ENCODE peak calls at places on chromosomes 11 and 22, in five cellular contexts. S, Z, X, O and M are unnamed samples.

GRCh38 chr11:102763440-102763839 is 17.0 kb downstream of the MMP10 start:
- DNase-seq in O (no peak), X (peak), Z (no peak), S (no peak), M (no peak)

GRCh38 chr22:33875316-33875715 is 45.0 kb downstream of the LARGE1 start:
- DNase-seq in X (no peak), Z (no peak), O (no peak), S (no peak), M (no peak)

GRCh38 chr11:73866586-73866996 is 10.1 kb downstream of the COA4 start:
- DNase-seq in O (peak), S (peak), X (peak), Z (no peak), M (peak)

GRCh38 chr22:17120711-17121234 is 387 bp downstream of the TMEM121B start:
- DNase-seq in S (no peak), X (no peak), O (no peak), Z (no peak), M (no peak)

GRCh38 chr22:39960791-39961746 is 872 bp downstream of the TMA7B start:
- DNase-seq in Z (no peak), S (no peak), O (no peak), X (peak), M (peak)

GRCh38 chr22:42814215-42814614 is 42.9 kb downstream of the ARFGAP3 start:
- DNase-seq in Z (no peak), O (no peak), X (no peak), S (peak), M (no peak)

GRCh38 chr11:118136341-118136740 is 16.3 kb downstream of the SCN4B start:
- DNase-seq in Z (no peak), S (no peak), O (no peak), X (no peak), M (no peak)

GRCh38 chr11:11620251-11620965 is 1.4 kb downstream of the GALNT18 start:
- DNase-seq in O (peak), X (no peak), S (peak), Z (peak), M (no peak)

GRCh38 chr11:96827164-96827563 is 437.4 kb downstream of the JRKL start:
- DNase-seq in X (no peak), S (no peak), O (no peak), Z (no peak), M (no peak)

GRCh38 chr22:47474464-47474863 is 712.0 kb downstream of the TBC1D22A start:
- DNase-seq in S (no peak), O (no peak), X (no peak), Z (no peak), M (no peak)

GRCh38 chr22:27541831-27542230 is 259.7 kb downstream of the MN1 start:
- DNase-seq in Z (no peak), S (no peak), O (no peak), X (no peak), M (no peak)

GRCh38 chr11:4704054-4704789 is at the start of gene MMP26:
- DNase-seq in Z (no peak), S (no peak), X (no peak), O (no peak), M (no peak)

GRCh38 chr11:60719406-60719805 is 5.1 kb upstream of the MS4A18 start:
- DNase-seq in S (no peak), X (no peak), Z (no peak), O (no peak), M (no peak)

GRCh38 chr11:133137939-133138338 is 394.4 kb downstream of the OPCML start:
- DNase-seq in S (no peak), O (no peak), X (no peak), Z (no peak), M (no peak)

GRCh38 chr11:71426413-71426812 is 21.8 kb downstream of the DHCR7 start:
- DNase-seq in X (no peak), Z (no peak), O (no peak), S (no peak), M (no peak)

GRCh38 chr11:13126430-13126829 is 117.3 kb downstream of the RASSF10 start:
- DNase-seq in Z (no peak), S (no peak), O (peak), X (peak), M (peak)

GRCh38 chr11:65444314-65445051 is 21.9 kb downstream of the NEAT1 start:
- DNase-seq in X (peak), S (peak), Z (no peak), O (no peak), M (no peak)

GRCh38 chr11:44997566-44997965 is 46.9 kb upstream of the TP53I11 start:
- DNase-seq in O (no peak), S (no peak), X (no peak), Z (no peak), M (no peak)

GRCh38 chr11:67370351-67371076 is 2.9 kb downstream of the CLCF1 start:
- DNase-seq in Z (no peak), X (no peak), S (no peak), O (no peak), M (no peak)

GRCh38 chr11:62880231-62880802 is 379 bp upstream of the SLC3A2 start:
- DNase-seq in O (peak), Z (peak), X (peak), S (no peak), M (no peak)

GRCh38 chr11:62880803-62881578 is at the start of gene SLC3A2:
- DNase-seq in Z (peak), O (peak), S (peak), X (peak), M (no peak)

GRCh38 chr11:62881579-62882427 is 1.1 kb downstream of the SLC3A2 start:
- DNase-seq in X (peak), Z (peak), S (peak), O (peak), M (peak)

GRCh38 chr11:62879150-62879549 is 1.5 kb upstream of the SLC3A2 start:
- DNase-seq in S (no peak), Z (no peak), O (no peak), X (no peak), M (no peak)

GRCh38 chr11:62879554-62879953 is 1.1 kb upstream of the SLC3A2 start:
- DNase-seq in Z (no peak), S (peak), O (no peak), X (no peak), M (no peak)
- H3K4me3 ChIP-seq in Z (no peak), S (no peak), O (no peak), X (no peak), M (peak)

GRCh38 chr11:64303109-64304031 is 2.0 kb upstream of the ESRRA start:
- DNase-seq in X (no peak), O (no peak), Z (no peak), S (no peak), M (no peak)
- H3K4me3 ChIP-seq in X (no peak), O (no peak), Z (no peak), S (no peak), M (no peak)

DNA sequence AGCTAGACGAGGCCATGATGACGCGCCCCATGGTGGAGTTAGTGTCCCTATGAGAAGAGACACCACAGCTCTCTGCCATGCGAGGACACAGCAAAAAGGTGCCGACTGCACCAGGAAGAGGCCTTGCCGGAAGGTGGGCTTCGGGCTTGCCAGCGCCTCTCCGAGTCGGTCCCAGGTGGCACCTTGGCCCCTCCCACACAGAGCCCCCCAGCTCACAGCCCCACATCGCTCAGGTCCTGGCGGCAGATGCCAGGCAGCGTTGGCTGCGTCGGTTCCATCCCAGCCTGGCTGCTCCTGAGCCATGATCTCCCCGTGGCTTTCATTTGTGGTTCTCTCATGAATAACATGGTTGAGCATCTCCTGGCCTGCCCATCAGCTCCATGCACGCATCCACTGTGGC is 24.0 kb downstream of the CHID1 start:
- DNase-seq in S (no peak), O (no peak), Z (no peak), X (no peak), M (no peak)
- H3K4me3 ChIP-seq in S (no peak), O (no peak), Z (no peak), X (no peak), M (no peak)

DNA sequence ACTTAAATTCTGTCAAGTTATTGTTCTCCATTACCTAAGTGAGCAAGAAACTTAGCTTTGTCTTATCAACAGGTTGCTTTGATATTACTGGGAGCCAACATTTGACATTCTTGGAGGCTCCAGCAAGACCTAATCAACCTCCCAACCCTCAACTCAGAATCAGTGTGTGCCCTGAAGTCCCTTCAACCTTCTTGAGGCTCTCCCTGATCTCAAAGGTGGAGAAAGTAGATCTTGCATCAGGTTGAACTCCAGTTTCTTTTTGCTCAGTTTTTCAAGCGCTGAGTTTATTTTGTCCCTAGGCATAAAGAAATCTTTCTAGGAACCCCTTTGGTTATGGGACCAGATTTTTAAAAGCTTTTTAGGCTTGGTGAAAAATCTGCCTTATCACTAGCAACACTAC is 1.4 kb downstream of the FAM111A start:
- DNase-seq in X (no peak), S (no peak), Z (no peak), O (no peak), M (no peak)
- H3K4me3 ChIP-seq in X (peak), S (peak), Z (no peak), O (peak), M (peak)

DNA sequence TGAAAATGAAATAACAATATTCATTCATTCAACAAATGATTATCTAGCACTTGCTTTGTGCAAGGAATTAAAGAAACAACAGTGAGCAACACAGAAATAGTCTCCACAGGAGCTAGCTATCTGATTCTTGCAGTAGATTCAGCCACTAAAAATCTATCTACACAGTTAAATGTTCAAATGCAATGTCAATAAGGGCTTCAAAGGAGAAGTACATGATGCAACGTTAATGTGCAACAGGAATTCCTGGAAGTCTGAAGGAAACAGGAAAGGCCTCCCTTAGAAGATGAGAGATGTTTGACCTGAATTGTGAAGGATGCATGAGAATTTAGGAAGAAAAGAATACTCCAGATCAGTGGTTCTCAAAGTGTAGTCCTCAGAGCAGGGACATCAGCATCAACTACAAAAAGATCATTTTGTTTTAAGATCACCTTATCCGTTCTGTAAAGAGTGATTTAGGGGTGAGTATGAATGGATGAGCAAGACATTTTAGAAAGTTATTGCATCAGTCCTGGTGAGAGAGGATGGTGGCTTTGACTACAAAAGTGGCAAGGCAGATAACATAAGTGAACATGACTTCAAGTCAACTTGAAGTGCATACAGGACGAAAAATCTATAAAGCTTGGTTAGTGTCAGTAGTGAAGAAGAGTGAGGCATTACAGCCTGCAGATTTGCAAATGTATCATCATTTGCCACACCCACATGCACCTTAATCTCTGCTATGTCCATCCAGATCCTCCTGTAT is 96.0 kb downstream of the ETS1 start:
- DNase-seq in O (no peak), S (no peak), Z (no peak), X (no peak), M (no peak)
- H3K4me3 ChIP-seq in O (no peak), S (no peak), Z (no peak), X (no peak), M (no peak)

GRCh38 chr11:62957147-62957546 is 27.6 kb downstream of the SLC22A6 start:
- DNase-seq in Z (no peak), X (no peak), S (no peak), O (no peak), M (no peak)

GRCh38 chr11:62954478-62954877 is 30.3 kb downstream of the SLC22A6 start:
- DNase-seq in Z (no peak), O (no peak), S (no peak), X (no peak), M (no peak)

GRCh38 chr11:62948765-62949320 is 27.7 kb upstream of the CHRM1 start:
- DNase-seq in Z (no peak), S (no peak), X (no peak), O (no peak), M (no peak)

GRCh38 chr11:62958547-62959071 is 26.2 kb downstream of the SLC22A6 start:
- DNase-seq in O (no peak), S (no peak), Z (no peak), X (peak), M (peak)

DNA sequence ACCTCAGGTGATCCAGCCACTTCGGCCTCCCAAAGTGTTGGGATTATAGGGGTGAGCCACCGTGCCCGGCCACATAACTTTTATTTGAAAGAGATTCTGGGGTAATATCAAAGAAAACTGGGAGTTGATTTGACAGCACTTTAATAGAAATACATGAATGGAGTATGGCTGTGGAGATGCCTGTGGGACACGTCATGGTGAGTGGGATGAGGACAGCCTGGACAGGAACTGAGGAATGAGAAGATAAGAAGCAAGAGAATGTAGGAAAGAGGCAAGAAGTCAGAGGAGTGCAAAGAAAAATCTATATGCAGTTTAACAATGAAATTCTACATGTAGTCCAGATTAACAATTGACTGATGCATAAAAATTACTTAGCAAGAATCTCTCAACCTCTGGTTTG is 31.0 kb downstream of the SLC22A6 start:
- DNase-seq in Z (no peak), O (no peak), X (peak), S (no peak), M (no peak)
- H3K4me3 ChIP-seq in Z (no peak), O (no peak), X (no peak), S (no peak), M (no peak)

GRCh38 chr22:30754521-30754920 is 59.8 kb downstream of the OSBP2 start:
- DNase-seq in Z (no peak), X (no peak), O (no peak), S (no peak), M (no peak)
- H3K4me3 ChIP-seq in Z (no peak), X (no peak), O (no peak), S (no peak), M (no peak)

DNA sequence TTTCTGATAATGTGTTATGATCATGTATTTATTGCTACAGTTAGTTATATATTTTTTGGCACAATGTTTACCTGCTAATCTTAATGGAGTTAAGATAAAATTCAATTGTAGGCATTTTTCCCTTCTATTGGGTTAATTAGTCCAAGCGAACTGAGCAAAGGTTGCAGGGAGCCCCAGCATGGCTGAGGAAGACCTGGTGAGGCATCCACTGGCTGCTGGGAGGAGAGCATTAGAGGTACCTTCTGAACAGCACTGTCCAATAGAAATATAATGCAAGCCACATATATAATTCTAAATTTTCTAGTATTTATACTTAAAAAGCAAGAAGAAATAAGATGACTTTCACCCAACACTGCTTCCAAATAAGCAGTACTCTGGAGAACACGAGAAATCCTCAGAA is 689 bp upstream of the TMEM126A start:
- DNase-seq in Z (no peak), O (no peak), S (no peak), X (no peak), M (no peak)
- H3K4me3 ChIP-seq in Z (peak), O (peak), S (peak), X (peak), M (peak)

GRCh38 chr22:49935561-49935960 is 17.1 kb downstream of the CRELD2 start:
- DNase-seq in X (no peak), Z (no peak), S (no peak), O (no peak), M (no peak)
- H3K4me3 ChIP-seq in X (no peak), Z (no peak), S (peak), O (peak), M (no peak)